ENCODE peak calls at places on chromosomes 3 and 15, in five cellular contexts. One of them, this sample, is unnamed.
A peak's percentile ranks its signal among the peaks of the same experiment; 100 is the strongest.

GRCh38 chr3:184181596-184181995 is 4.4 kb upstream of the ABCF3 start:
- DNase-seq in cardiac muscle cell: no peak
- DNase-seq in CD8-positive, alpha-beta T cell: no peak
- DNase-seq in psoas muscle: no peak
- DNase-seq in colonic mucosa: no peak
- DNase-seq in this sample: no peak

GRCh38 chr3:71647751-71648150 is 64.2 kb upstream of the FOXP1 start:
- DNase-seq in psoas muscle: no peak
- DNase-seq in CD8-positive, alpha-beta T cell: no peak
- DNase-seq in colonic mucosa: no peak
- DNase-seq in cardiac muscle cell: no peak
- DNase-seq in this sample: no peak

GRCh38 chr3:85304360-85304964 is 345.7 kb downstream of the CADM2 start:
- DNase-seq in CD8-positive, alpha-beta T cell: no peak
- DNase-seq in cardiac muscle cell: no peak
- DNase-seq in psoas muscle: no peak
- DNase-seq in colonic mucosa: no peak
- DNase-seq in this sample: no peak

GRCh38 chr3:8909160-8909559 is 54.1 kb downstream of the RAD18 start:
- DNase-seq in colonic mucosa: no peak
- DNase-seq in cardiac muscle cell: no peak
- DNase-seq in psoas muscle: no peak
- DNase-seq in CD8-positive, alpha-beta T cell: no peak
- DNase-seq in this sample: no peak

GRCh38 chr3:40649346-40649745 is 124.6 kb downstream of the ZNF621 start:
- DNase-seq in psoas muscle: no peak
- DNase-seq in CD8-positive, alpha-beta T cell: no peak
- DNase-seq in colonic mucosa: no peak
- DNase-seq in cardiac muscle cell: no peak
- DNase-seq in this sample: no peak

GRCh38 chr15:70277556-70277955 is 179.8 kb upstream of the TLE3 start:
- DNase-seq in CD8-positive, alpha-beta T cell: no peak
- DNase-seq in colonic mucosa: no peak
- DNase-seq in cardiac muscle cell: no peak
- DNase-seq in psoas muscle: no peak
- DNase-seq in this sample: no peak

GRCh38 chr3:120791958-120792357 is 49.4 kb downstream of the GTF2E1 start:
- DNase-seq in cardiac muscle cell: peak; percentile 58
- DNase-seq in CD8-positive, alpha-beta T cell: no peak
- DNase-seq in colonic mucosa: no peak
- DNase-seq in psoas muscle: no peak
- DNase-seq in this sample: no peak

GRCh38 chr3:41169038-41169437 is 30.3 kb upstream of the CTNNB1 start:
- DNase-seq in psoas muscle: no peak
- DNase-seq in cardiac muscle cell: peak; percentile 50
- DNase-seq in colonic mucosa: no peak
- DNase-seq in CD8-positive, alpha-beta T cell: no peak
- DNase-seq in this sample: no peak

GRCh38 chr3:144662729-144663128 is 691.1 kb downstream of the DIPK2A start:
- DNase-seq in CD8-positive, alpha-beta T cell: no peak
- DNase-seq in colonic mucosa: no peak
- DNase-seq in cardiac muscle cell: no peak
- DNase-seq in psoas muscle: no peak
- DNase-seq in this sample: no peak

GRCh38 chr15:25597576-25597975 is 158.8 kb upstream of the UBE3A start:
- DNase-seq in cardiac muscle cell: peak; percentile 1
- DNase-seq in CD8-positive, alpha-beta T cell: no peak
- DNase-seq in psoas muscle: no peak
- DNase-seq in colonic mucosa: no peak
- DNase-seq in this sample: no peak

GRCh38 chr15:42890161-42890913 is 30.2 kb downstream of the TTBK2 start:
- DNase-seq in psoas muscle: no peak
- DNase-seq in cardiac muscle cell: peak; percentile 86
- DNase-seq in CD8-positive, alpha-beta T cell: no peak
- DNase-seq in colonic mucosa: no peak
- DNase-seq in this sample: no peak

DNA sequence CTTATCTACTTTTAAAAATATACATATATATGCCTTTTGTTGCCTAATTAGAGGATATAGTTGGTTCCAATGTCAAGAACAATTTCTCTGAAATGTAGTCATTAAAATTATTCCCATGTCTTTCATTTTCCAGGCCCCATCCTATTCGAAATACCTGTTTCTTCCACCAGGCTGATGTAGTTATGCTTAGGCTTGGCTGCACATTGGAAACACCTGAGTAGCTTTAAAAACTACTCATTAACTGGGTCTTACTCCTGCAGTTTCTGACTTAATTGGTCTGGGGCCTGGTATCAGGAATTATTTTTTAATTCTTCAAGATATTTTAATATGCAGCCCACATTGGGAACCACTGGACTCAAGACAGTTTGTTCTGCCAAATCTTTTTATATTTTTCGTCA is 53.7 kb downstream of the TGFBR2 start:
- DNase-seq in psoas muscle: no peak
- DNase-seq in colonic mucosa: no peak
- DNase-seq in CD8-positive, alpha-beta T cell: no peak
- DNase-seq in cardiac muscle cell: no peak
- DNase-seq in this sample: no peak
- TF ChIP-seq CTCF in psoas muscle: no peak
- TF ChIP-seq CTCF in colonic mucosa: no peak
- TF ChIP-seq CTCF in CD8-positive, alpha-beta T cell: no peak
- TF ChIP-seq CTCF in cardiac muscle cell: no peak
- TF ChIP-seq CTCF in this sample: no peak

GRCh38 chr3:28240440-28240839 is 979 bp upstream of the CMC1 start:
- DNase-seq in cardiac muscle cell: no peak
- DNase-seq in colonic mucosa: no peak
- DNase-seq in CD8-positive, alpha-beta T cell: no peak
- DNase-seq in psoas muscle: no peak
- DNase-seq in this sample: no peak

GRCh38 chr3:28243424-28244106 is 2.1 kb downstream of the CMC1 start:
- DNase-seq in colonic mucosa: no peak
- DNase-seq in cardiac muscle cell: no peak
- DNase-seq in CD8-positive, alpha-beta T cell: no peak
- DNase-seq in psoas muscle: no peak
- DNase-seq in this sample: no peak

GRCh38 chr3:28239108-28239507 is 2.3 kb upstream of the CMC1 start:
- DNase-seq in CD8-positive, alpha-beta T cell: no peak
- DNase-seq in colonic mucosa: no peak
- DNase-seq in psoas muscle: no peak
- DNase-seq in cardiac muscle cell: no peak
- DNase-seq in this sample: no peak

GRCh38 chr3:28242519-28242918 is 1.1 kb downstream of the CMC1 start:
- DNase-seq in CD8-positive, alpha-beta T cell: no peak
- DNase-seq in colonic mucosa: no peak
- DNase-seq in psoas muscle: no peak
- DNase-seq in cardiac muscle cell: no peak
- DNase-seq in this sample: no peak

DNA sequence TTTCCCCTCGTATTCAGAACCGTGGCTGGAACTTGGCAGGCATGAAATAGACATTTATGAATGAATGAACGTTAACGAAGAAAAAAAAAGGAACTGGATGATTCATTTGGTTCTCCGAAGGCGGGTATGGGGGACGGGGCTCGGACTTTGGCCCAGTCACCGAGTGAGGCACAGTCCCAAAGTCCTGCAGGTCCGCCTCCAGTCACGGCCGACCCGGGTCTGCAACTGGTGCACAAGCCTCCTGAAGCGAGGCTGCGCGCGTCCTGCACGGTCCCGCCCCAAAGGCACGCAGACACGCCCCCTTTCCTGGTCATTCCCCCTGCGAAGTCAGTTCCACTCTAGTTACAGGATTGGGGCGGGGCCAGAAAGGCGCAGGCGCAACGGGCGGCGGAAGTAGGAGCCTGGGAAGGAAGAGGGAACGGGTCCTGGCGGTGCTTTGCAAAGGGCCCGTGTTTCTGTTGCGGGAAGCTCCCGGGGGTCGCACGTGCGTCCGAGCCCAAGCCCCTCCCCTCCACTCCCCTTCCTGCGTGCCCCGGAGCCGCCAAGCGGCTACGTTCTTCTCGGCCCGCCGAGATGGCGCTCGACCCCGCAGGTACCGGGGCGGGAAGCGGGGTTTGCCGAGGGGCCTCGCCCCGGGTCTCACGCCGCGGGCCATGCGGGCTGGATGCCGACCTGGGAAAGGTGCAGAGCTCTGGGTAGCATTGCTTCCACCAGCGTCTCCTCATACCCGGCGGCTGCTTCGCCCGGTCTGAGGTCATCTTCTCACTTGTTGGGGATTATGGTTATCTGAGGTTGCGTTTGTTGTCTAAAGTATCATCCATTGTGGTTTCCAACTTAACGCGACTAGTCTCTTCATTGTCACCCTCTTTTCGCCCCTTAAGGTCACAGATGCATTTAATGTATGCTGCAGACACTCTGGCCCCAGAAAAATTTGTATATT is at the start of gene CMC1:
- DNase-seq in CD8-positive, alpha-beta T cell: peak; percentile 93
- DNase-seq in cardiac muscle cell: peak; percentile 98
- DNase-seq in colonic mucosa: peak; percentile 100
- DNase-seq in psoas muscle: peak; percentile 98
- DNase-seq in this sample: peak; percentile 97
- H3K27ac ChIP-seq in CD8-positive, alpha-beta T cell: peak within 1 kb of the TSS; percentile 53
- H3K27ac ChIP-seq in cardiac muscle cell: peak within 1 kb of the TSS; percentile 76
- H3K27ac ChIP-seq in colonic mucosa: peak within 1 kb of the TSS; percentile 83
- H3K27ac ChIP-seq in psoas muscle: peak within 1 kb of the TSS; percentile 82
- H3K27ac ChIP-seq in this sample: no peak within 1 kb of the TSS

DNA sequence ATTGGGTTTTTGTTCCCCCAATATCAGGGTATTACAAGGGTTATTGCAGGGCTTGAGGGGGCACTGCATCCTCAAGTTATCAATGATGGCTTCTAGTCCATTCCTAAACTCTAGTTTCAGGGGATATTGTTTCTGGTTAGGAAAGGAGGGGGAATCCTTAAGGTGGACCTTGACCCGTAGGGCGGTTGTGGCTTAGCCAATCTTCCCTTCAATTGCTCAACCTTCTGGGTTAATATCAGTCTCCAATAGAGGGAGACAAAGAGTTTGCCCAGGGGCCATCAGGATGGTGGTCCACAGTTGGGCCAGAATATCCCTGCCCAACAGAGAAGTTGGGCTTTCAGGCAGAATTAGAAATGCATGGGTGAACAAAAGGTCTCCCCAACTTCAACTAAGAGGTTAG is 214.9 kb downstream of the BCHE start:
- DNase-seq in colonic mucosa: no peak
- DNase-seq in cardiac muscle cell: no peak
- DNase-seq in psoas muscle: no peak
- DNase-seq in CD8-positive, alpha-beta T cell: no peak
- DNase-seq in this sample: no peak
- TF ChIP-seq CTCF in colonic mucosa: no peak
- TF ChIP-seq CTCF in cardiac muscle cell: no peak
- TF ChIP-seq CTCF in psoas muscle: no peak
- TF ChIP-seq CTCF in CD8-positive, alpha-beta T cell: no peak
- TF ChIP-seq CTCF in this sample: no peak

GRCh38 chr3:15779111-15779510 is 18.7 kb downstream of the ANKRD28 start:
- DNase-seq in psoas muscle: no peak
- DNase-seq in CD8-positive, alpha-beta T cell: no peak
- DNase-seq in cardiac muscle cell: no peak
- DNase-seq in colonic mucosa: no peak
- DNase-seq in this sample: no peak
- H3K27ac ChIP-seq in psoas muscle: no peak overlapping the region
- H3K27ac ChIP-seq in CD8-positive, alpha-beta T cell: no peak overlapping the region
- H3K27ac ChIP-seq in cardiac muscle cell: no peak overlapping the region
- H3K27ac ChIP-seq in colonic mucosa: no peak overlapping the region
- H3K27ac ChIP-seq in this sample: no peak overlapping the region

GRCh38 chr3:195226900-195227447 is 44.0 kb downstream of the XXYLT1 start:
- DNase-seq in cardiac muscle cell: peak; percentile 47
- DNase-seq in CD8-positive, alpha-beta T cell: no peak
- DNase-seq in colonic mucosa: peak; percentile 17
- DNase-seq in psoas muscle: no peak
- DNase-seq in this sample: no peak
- TF ChIP-seq CTCF in cardiac muscle cell: peak; percentile 57
- TF ChIP-seq CTCF in CD8-positive, alpha-beta T cell: no peak
- TF ChIP-seq CTCF in colonic mucosa: no peak
- TF ChIP-seq CTCF in psoas muscle: no peak
- TF ChIP-seq CTCF in this sample: no peak

DNA sequence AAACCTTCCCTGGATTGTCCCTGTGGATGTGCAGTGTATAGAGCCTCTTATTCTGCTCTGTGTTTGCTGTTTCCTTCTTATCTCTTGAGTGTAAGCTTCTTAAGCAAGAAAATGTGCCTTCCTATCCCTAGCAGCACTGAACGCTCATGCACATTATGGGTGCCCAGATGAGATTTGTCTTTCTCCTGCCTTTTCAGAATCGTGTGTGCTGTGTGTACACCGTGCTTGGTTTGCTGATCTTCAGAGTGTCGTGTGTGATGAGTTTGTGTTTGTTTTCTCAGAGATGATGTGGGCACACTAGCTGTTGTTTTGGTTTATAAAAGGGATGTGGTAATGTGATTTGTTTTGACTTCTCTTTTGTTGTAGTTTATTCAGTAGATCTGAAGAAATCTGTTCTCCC is 19.8 kb downstream of the GPR171 start:
- DNase-seq in cardiac muscle cell: no peak
- DNase-seq in psoas muscle: no peak
- DNase-seq in CD8-positive, alpha-beta T cell: no peak
- DNase-seq in colonic mucosa: no peak
- DNase-seq in this sample: no peak
- H3K27ac ChIP-seq in cardiac muscle cell: no peak overlapping the region
- H3K27ac ChIP-seq in psoas muscle: no peak overlapping the region
- H3K27ac ChIP-seq in CD8-positive, alpha-beta T cell: no peak overlapping the region
- H3K27ac ChIP-seq in colonic mucosa: no peak overlapping the region
- H3K27ac ChIP-seq in this sample: no peak overlapping the region

This sample was measured in dorsolateral prefrontal cortex.